ENCODE peak calls at places on chromosomes 5 and 9, in four cellular contexts. W is endothelial cell of umbilical vein; U is left lung; P is CD8-positive, alpha-beta T cell. R is an unnamed sample. For H3K27me3, the result is how much of the 10 kb centered on the place peaks cover.

GRCh38 chr5:45454114-45454513 is 242.1 kb downstream of the HCN1 start:
- DNase-seq in W (peak), U (no peak), P (no peak), R (no peak)

GRCh38 chr9:93265301-93265971 is 81.5 kb downstream of the WNK2 start:
- DNase-seq in U (no peak), P (no peak), W (no peak), R (no peak)

GRCh38 chr5:174736351-174736721 is 12.0 kb downstream of the MSX2 start:
- DNase-seq in P (no peak), U (no peak), W (no peak), R (no peak)

GRCh38 chr5:72093231-72093630 is 14.0 kb upstream of the MAP1B start:
- DNase-seq in U (no peak), P (no peak), W (no peak), R (no peak)

GRCh38 chr5:96997265-96997859 is 61.5 kb downstream of the LNPEP start:
- DNase-seq in U (no peak), W (peak), P (no peak), R (no peak)

GRCh38 chr9:20771721-20772120 is 87.7 kb downstream of the FOCAD start:
- DNase-seq in W (no peak), U (no peak), P (no peak), R (no peak)

GRCh38 chr5:168740821-168741213 is 161.6 kb upstream of the PANK3 start:
- DNase-seq in U (no peak), P (no peak), W (peak), R (no peak)

GRCh38 chr5:175652741-175653663 is 4.9 kb upstream of the HRH2 start:
- DNase-seq in U (no peak), P (peak), W (no peak), R (no peak)

GRCh38 chr9:84301851-84302250 is 38.7 kb downstream of the SLC28A3 start:
- DNase-seq in P (no peak), W (peak), U (no peak), R (no peak)

GRCh38 chr9:23683021-23683431 is 143.0 kb downstream of the ELAVL2 start:
- DNase-seq in W (peak), U (no peak), P (no peak), R (no peak)

GRCh38 chr9:129340427-129341196 is 162.6 kb upstream of the IER5L start:
- DNase-seq in U (peak), W (no peak), P (no peak), R (no peak)

GRCh38 chr5:54302267-54302687 is 8.1 kb downstream of the ARL15 start:
- DNase-seq in U (no peak), W (no peak), P (no peak), R (no peak)

GRCh38 chr5:140136624-140137023 is 10.9 kb downstream of the IGIP start:
- DNase-seq in U (no peak), W (no peak), P (no peak), R (no peak)

GRCh38 chr5:54944364-54944763 is 41.0 kb downstream of the ESM1 start:
- DNase-seq in P (peak), U (no peak), W (peak), R (no peak)

GRCh38 chr5:117333011-117333410 is 758.4 kb upstream of the SEMA6A start:
- DNase-seq in W (no peak), U (no peak), P (no peak), R (no peak)

GRCh38 chr5:80668016-80668969 is 13.5 kb upstream of the DHFR start:
- DNase-seq in W (no peak), P (no peak), U (peak), R (no peak)

GRCh38 chr5:171931163-171931562 is 75.3 kb downstream of the FBXW11 start:
- DNase-seq in P (no peak), W (no peak), U (no peak), R (no peak)

GRCh38 chr5:5374034-5374715 is 48.3 kb upstream of the ICE1 start:
- DNase-seq in W (no peak), U (no peak), P (no peak), R (no peak)

GRCh38 chr5:154713615-154714125 is 41.5 kb upstream of the LARP1 start:
- DNase-seq in U (no peak), W (peak), P (no peak), R (no peak)

GRCh38 chr5:150313921-150314716 is 11.4 kb upstream of the ARSI start:
- DNase-seq in P (no peak), W (no peak), U (no peak), R (no peak)

GRCh38 chr9:71549023-71549422 is 219.3 kb downstream of the CEMIP2 start:
- DNase-seq in U (no peak), W (no peak), P (no peak), R (no peak)

GRCh38 chr5:82975812-82976211 is 101.4 kb downstream of the TMEM167A start:
- DNase-seq in P (no peak), W (no peak), U (no peak), R (no peak)

GRCh38 chr9:114387678-114388431 is at the start of gene AKNA:
- DNase-seq in U (peak), P (peak), W (peak), R (peak)

GRCh38 chr9:70420267-70421019 is 6.0 kb upstream of the KLF9 start:
- DNase-seq in P (peak), U (peak), W (peak), R (peak)

GRCh38 chr5:29114331-29114768 is 2076.0 kb upstream of the CDH9 start:
- DNase-seq in W (no peak), U (no peak), P (no peak), R (no peak)

GRCh38 chr5:61333351-61334223 is 1.5 kb downstream of the ZSWIM6 start:
- DNase-seq in W (peak), U (peak), P (no peak), R (no peak)

GRCh38 chr5:120382813-120383212 is 81.3 kb upstream of the PRR16 start:
- DNase-seq in U (no peak), P (no peak), W (no peak), R (no peak)

GRCh38 chr9:14271078-14271673 is 42.8 kb downstream of the NFIB start:
- DNase-seq in W (peak), U (no peak), P (no peak), R (peak)

GRCh38 chr5:55102345-55102744 is at the start of gene GZMA:
- DNase-seq in U (no peak), W (no peak), P (peak), R (no peak)

GRCh38 chr5:10304932-10305331 is 2.8 kb downstream of the CMBL start:
- DNase-seq in U (no peak), P (no peak), W (no peak), R (no peak)

GRCh38 chr9:93059097-93059959 is 827 bp downstream of the SUSD3 start:
- DNase-seq in U (peak), W (no peak), P (no peak), R (no peak)

GRCh38 chr9:5112109-5112592 is 73.3 kb downstream of the INSL6 start:
- DNase-seq in W (no peak), U (peak), P (no peak), R (no peak)

GRCh38 chr9:136808781-136809158 is 1.0 kb downstream of the RABL6 start:
- DNase-seq in P (no peak), U (no peak), W (peak), R (no peak)

GRCh38 chr5:16550316-16550952 is 66.4 kb downstream of the RETREG1 start:
- DNase-seq in U (no peak), W (peak), P (no peak), R (no peak)

DNA sequence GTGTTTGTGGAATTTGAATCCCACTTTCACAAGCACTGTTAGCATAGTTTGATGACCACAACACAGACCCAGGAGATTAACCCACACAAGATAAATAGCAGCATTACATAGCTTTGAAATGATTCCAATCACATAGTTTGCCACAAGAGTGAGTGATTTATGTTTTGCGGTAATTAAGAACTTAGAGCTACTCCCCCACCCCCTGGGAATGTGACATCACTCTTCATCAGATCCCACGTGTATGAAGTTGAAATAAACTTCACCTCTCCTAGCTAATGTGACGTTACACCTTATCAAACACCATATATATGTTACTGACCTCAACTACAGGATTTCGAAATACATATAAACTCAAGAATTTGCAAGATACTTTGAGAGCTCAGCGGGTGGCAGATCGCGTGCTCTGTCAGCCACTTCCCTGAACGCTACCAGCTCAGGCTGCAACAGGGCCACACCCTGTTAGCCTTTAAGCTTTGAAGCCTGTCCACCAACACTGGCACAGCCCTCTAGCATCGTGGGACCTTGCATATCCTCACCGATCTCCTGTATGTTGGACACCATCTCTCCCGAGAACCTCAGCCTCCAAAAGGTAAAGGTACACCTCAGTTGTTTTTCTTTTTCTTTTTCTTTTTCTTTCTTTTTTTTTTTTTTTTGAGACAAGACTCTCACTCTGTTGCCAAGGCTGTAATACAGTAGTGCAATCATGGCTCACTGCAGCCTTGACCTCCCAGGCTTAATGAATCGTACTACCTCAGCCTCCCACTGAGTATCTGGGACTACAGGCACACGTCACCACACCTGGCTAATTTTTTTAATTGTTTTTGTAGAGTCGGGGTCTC is 1.8 kb upstream of the AGTPBP1 start:
- DNase-seq in W (no peak), P (no peak), U (peak), R (no peak)
- H3K4me3 ChIP-seq in W (no peak), P (no peak), U (no peak), R (no peak)

GRCh38 chr5:159732220-159732619 is 184.1 kb upstream of the ADRA1B start:
- DNase-seq in U (no peak), W (no peak), P (no peak), R (no peak)

GRCh38 chr5:159724283-159724682 is 192.0 kb upstream of the ADRA1B start:
- DNase-seq in W (no peak), U (no peak), P (no peak), R (no peak)

GRCh38 chr5:159725475-159725874 is 190.8 kb upstream of the ADRA1B start:
- DNase-seq in P (no peak), U (no peak), W (no peak), R (no peak)

GRCh38 chr5:159730285-159730684 is 186.0 kb upstream of the ADRA1B start:
- DNase-seq in U (no peak), W (no peak), P (no peak), R (no peak)

GRCh38 chr5:159727167-159727566 is 189.1 kb upstream of the ADRA1B start:
- DNase-seq in W (no peak), P (no peak), U (no peak), R (no peak)
- TF ChIP-seq CTCF in W (no peak), P (no peak), U (no peak), R (no peak)

GRCh38 chr5:523658-524441 is 399 bp downstream of the SLC9A3 start:
- DNase-seq in W (no peak), P (no peak), U (peak), R (no peak)

GRCh38 chr5:520850-521226 is 3.4 kb downstream of the SLC9A3 start:
- DNase-seq in P (no peak), U (peak), W (no peak), R (no peak)

GRCh38 chr5:525164-525761 is 1.0 kb upstream of the SLC9A3 start:
- DNase-seq in W (no peak), U (peak), P (no peak), R (no peak)

GRCh38 chr5:524442-525163 is at the start of gene SLC9A3:
- DNase-seq in U (peak), P (no peak), W (no peak), R (no peak)

GRCh38 chr5:522899-523657 is 1.2 kb downstream of the SLC9A3 start:
- DNase-seq in U (peak), P (no peak), W (no peak), R (no peak)
- H3K27me3 ChIP-seq in U (half or more), P (under half), W (under half), R (half or more)

DNA sequence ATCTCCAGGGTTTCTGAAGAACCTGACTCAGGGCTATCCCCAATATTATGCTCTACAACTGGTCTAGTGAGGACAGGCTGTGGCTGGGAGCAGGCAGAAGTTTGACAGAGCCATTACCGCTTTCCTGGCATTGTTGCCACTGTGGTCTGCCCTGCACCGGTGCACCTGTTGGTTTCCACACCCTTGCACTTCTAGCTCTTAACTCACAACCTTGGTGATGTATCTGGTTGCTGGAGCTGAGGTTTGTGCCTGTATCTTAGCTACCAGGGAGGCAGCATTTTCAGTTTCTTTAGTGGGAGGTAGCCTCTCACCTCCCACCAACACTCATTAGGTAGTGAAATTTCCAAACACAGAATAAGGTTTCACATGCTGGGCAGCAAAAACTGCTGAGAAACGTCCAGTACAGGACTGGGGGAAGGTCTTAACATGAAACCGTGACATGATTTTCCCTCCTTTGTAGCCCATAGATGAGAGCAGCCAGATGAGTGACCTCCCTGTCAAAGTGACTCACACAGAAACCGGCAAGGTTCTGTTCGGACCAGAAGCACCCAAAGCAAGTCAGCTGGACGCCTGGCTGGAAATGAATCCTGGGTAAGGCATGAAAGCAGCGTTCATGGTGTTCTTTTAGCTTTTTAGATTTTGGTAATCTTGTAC is 57.7 kb downstream of the SMARCA2 start:
- DNase-seq in W (no peak), P (no peak), U (no peak), R (no peak)
- H3K4me3 ChIP-seq in W (no peak), P (no peak), U (no peak), R (no peak)

DNA sequence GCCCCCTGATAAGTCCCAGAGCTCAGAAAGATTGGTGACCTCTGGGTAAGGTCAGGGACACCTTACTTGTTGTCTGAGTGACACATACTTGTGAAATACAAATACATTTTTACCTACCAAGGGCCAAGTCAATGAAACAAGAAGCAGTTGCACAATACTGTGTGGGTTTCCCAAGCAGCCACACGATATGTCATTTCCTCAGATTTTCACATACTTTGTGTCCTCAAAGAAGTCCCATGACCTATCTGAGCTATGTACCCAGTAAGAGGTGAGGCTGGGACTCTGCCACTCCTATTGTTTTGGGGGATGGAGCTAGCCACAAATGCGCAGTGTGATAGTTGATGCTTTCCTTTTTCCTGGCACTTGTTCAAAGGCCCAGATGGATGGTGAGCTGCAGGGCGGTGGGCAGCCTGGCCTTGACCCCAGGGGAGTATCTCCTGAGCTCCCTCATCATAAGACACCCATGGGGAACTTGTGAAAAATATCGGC is 4.8 kb upstream of the SLC25A51 start:
- DNase-seq in W (no peak), U (no peak), P (no peak), R (no peak)
- TF ChIP-seq CTCF in W (no peak), U (no peak), P (no peak), R (no peak)

GRCh38 chr9:137985637-137986071 is 108.1 kb downstream of the CACNA1B start:
- DNase-seq in U (no peak), P (no peak), W (no peak), R (peak)

GRCh38 chr9:137982132-137982666 is 104.6 kb downstream of the CACNA1B start:
- DNase-seq in U (no peak), W (no peak), P (no peak), R (no peak)

GRCh38 chr9:137986268-137987099 is 108.9 kb downstream of the CACNA1B start:
- DNase-seq in W (no peak), P (no peak), U (no peak), R (peak)

GRCh38 chr9:137984005-137984404 is 106.4 kb downstream of the CACNA1B start:
- DNase-seq in W (no peak), U (no peak), P (no peak), R (peak)

GRCh38 chr9:137984520-137985257 is 107.1 kb downstream of the CACNA1B start:
- DNase-seq in W (no peak), P (no peak), U (no peak), R (no peak)
- H3K27me3 ChIP-seq in W (under half), P (under half), U (under half), R (under half)

DNA sequence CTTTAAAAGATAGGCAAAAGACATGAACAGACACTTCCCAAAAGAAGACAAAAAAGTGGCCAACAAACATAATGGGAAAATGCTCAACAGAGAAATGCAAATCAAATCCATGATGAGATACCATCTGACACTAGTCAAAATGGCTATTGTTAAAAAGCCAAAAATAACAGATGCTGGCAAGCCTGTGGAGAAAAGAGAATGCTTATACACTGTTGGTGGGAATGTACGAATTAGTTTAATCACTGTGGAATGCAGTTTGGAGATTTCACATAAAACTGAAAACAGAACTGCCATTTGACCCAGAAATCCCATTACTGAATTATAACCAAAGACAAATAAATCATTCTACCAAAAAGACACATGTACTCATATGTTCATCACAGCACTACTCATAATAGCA is 58.3 kb upstream of the WDR41 start:
- DNase-seq in P (no peak), U (no peak), W (no peak), R (no peak)
- H3K4me3 ChIP-seq in P (no peak), U (no peak), W (no peak), R (no peak)

GRCh38 chr5:157196045-157196444 is 15.4 kb downstream of the ITK start:
- DNase-seq in W (no peak), U (no peak), P (no peak), R (no peak)
- TF ChIP-seq CTCF in W (no peak), U (no peak), P (no peak), R (no peak)